ENCODE peak calls at places on chromosomes 12 and 14, in ten cellular contexts. One of them, this sample, is unnamed.

GRCh38 chr12:89160716-89161123 is 191.6 kb downstream of the DUSP6 start:
- DNase-seq in lung: peak
- DNase-seq in tibial artery: peak
- DNase-seq in body of pancreas: peak
- DNase-seq in AG10803: peak
- DNase-seq in NT2/D1: no peak
- DNase-seq in fibroblast of pulmonary artery: peak
- DNase-seq in CD8-positive, alpha-beta T cell: no peak
- DNase-seq in choroid plexus epithelial cell: peak
- DNase-seq in fibroblast of mammary gland: peak
- DNase-seq in this sample: no peak

GRCh38 chr12:118060301-118061010 is 523 bp downstream of the WSB2 start:
- DNase-seq in lung: peak
- DNase-seq in tibial artery: peak
- DNase-seq in body of pancreas: peak
- DNase-seq in AG10803: peak
- DNase-seq in NT2/D1: no peak
- DNase-seq in fibroblast of pulmonary artery: no peak
- DNase-seq in CD8-positive, alpha-beta T cell: peak
- DNase-seq in choroid plexus epithelial cell: no peak
- DNase-seq in fibroblast of mammary gland: no peak
- DNase-seq in this sample: no peak

GRCh38 chr12:54033106-54033979 is 493 bp downstream of the HOXC5 start:
- DNase-seq in lung: no peak
- DNase-seq in tibial artery: peak
- DNase-seq in body of pancreas: no peak
- DNase-seq in AG10803: peak
- DNase-seq in NT2/D1: no peak
- DNase-seq in fibroblast of pulmonary artery: no peak
- DNase-seq in CD8-positive, alpha-beta T cell: no peak
- DNase-seq in choroid plexus epithelial cell: no peak
- DNase-seq in fibroblast of mammary gland: peak
- DNase-seq in this sample: no peak

GRCh38 chr12:77572371-77572770 is 258.3 kb upstream of the NAV3 start:
- DNase-seq in lung: no peak
- DNase-seq in tibial artery: no peak
- DNase-seq in body of pancreas: no peak
- DNase-seq in AG10803: no peak
- DNase-seq in NT2/D1: no peak
- DNase-seq in fibroblast of pulmonary artery: no peak
- DNase-seq in CD8-positive, alpha-beta T cell: no peak
- DNase-seq in choroid plexus epithelial cell: no peak
- DNase-seq in fibroblast of mammary gland: peak
- DNase-seq in this sample: no peak

GRCh38 chr12:77160931-77161330 is 95.6 kb upstream of the E2F7 start:
- DNase-seq in lung: no peak
- DNase-seq in tibial artery: no peak
- DNase-seq in body of pancreas: no peak
- DNase-seq in AG10803: peak
- DNase-seq in NT2/D1: no peak
- DNase-seq in fibroblast of pulmonary artery: no peak
- DNase-seq in CD8-positive, alpha-beta T cell: no peak
- DNase-seq in choroid plexus epithelial cell: no peak
- DNase-seq in fibroblast of mammary gland: no peak
- DNase-seq in this sample: no peak

GRCh38 chr14:92481811-92482559 is 31.6 kb upstream of the RIN3 start:
- DNase-seq in lung: peak
- DNase-seq in tibial artery: no peak
- DNase-seq in body of pancreas: no peak
- DNase-seq in AG10803: no peak
- DNase-seq in NT2/D1: no peak
- DNase-seq in fibroblast of pulmonary artery: no peak
- DNase-seq in CD8-positive, alpha-beta T cell: no peak
- DNase-seq in choroid plexus epithelial cell: no peak
- DNase-seq in fibroblast of mammary gland: no peak
- DNase-seq in this sample: no peak

GRCh38 chr14:74879427-74880180 is 2.1 kb upstream of the DLST start:
- DNase-seq in lung: no peak
- DNase-seq in tibial artery: no peak
- DNase-seq in body of pancreas: no peak
- DNase-seq in AG10803: no peak
- DNase-seq in NT2/D1: no peak
- DNase-seq in fibroblast of pulmonary artery: no peak
- DNase-seq in CD8-positive, alpha-beta T cell: no peak
- DNase-seq in choroid plexus epithelial cell: no peak
- DNase-seq in fibroblast of mammary gland: no peak
- DNase-seq in this sample: no peak

GRCh38 chr12:4221157-4221556 is 52.4 kb upstream of the CCND2 start:
- DNase-seq in lung: no peak
- DNase-seq in tibial artery: no peak
- DNase-seq in body of pancreas: no peak
- DNase-seq in AG10803: peak
- DNase-seq in NT2/D1: no peak
- DNase-seq in fibroblast of pulmonary artery: peak
- DNase-seq in CD8-positive, alpha-beta T cell: no peak
- DNase-seq in choroid plexus epithelial cell: peak
- DNase-seq in fibroblast of mammary gland: peak
- DNase-seq in this sample: no peak

GRCh38 chr14:32629146-32629545 is 300.0 kb downstream of the AKAP6 start:
- DNase-seq in lung: no peak
- DNase-seq in tibial artery: no peak
- DNase-seq in body of pancreas: no peak
- DNase-seq in AG10803: no peak
- DNase-seq in NT2/D1: no peak
- DNase-seq in fibroblast of pulmonary artery: peak
- DNase-seq in CD8-positive, alpha-beta T cell: no peak
- DNase-seq in choroid plexus epithelial cell: peak
- DNase-seq in fibroblast of mammary gland: peak
- DNase-seq in this sample: no peak

DNA sequence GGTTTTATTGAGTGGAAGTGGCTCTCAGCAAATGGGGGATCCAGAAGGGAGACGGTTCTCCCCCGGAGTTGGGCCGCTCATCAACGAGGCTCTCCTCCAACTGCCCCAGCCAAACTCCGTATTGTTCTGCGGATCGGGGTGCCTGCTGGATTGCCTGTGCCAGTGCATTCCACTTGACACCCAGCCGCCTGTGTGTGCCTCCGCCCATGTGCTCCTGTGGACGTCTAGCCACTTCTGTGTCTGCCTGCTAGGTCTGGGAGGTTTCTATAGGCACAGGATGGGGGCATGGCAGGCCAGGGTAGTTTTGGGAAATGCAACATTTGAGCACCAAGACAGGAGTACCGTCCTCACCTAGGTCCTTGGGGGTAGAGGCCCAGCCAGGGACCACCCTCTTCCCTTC is 225.7 kb upstream of the AMIGO2 start:
- DNase-seq in lung: no peak
- DNase-seq in tibial artery: no peak
- DNase-seq in body of pancreas: no peak
- DNase-seq in AG10803: no peak
- DNase-seq in NT2/D1: no peak
- DNase-seq in fibroblast of pulmonary artery: no peak
- DNase-seq in CD8-positive, alpha-beta T cell: no peak
- DNase-seq in choroid plexus epithelial cell: no peak
- DNase-seq in fibroblast of mammary gland: no peak
- DNase-seq in this sample: no peak
- H3K4me3 ChIP-seq in lung: no peak
- H3K4me3 ChIP-seq in tibial artery: no peak
- H3K4me3 ChIP-seq in body of pancreas: no peak
- H3K4me3 ChIP-seq in AG10803: no peak
- H3K4me3 ChIP-seq in NT2/D1: no peak
- H3K4me3 ChIP-seq in fibroblast of pulmonary artery: no peak
- H3K4me3 ChIP-seq in CD8-positive, alpha-beta T cell: no peak
- H3K4me3 ChIP-seq in choroid plexus epithelial cell: no peak
- H3K4me3 ChIP-seq in fibroblast of mammary gland: no peak
- H3K4me3 ChIP-seq in this sample: no peak

DNA sequence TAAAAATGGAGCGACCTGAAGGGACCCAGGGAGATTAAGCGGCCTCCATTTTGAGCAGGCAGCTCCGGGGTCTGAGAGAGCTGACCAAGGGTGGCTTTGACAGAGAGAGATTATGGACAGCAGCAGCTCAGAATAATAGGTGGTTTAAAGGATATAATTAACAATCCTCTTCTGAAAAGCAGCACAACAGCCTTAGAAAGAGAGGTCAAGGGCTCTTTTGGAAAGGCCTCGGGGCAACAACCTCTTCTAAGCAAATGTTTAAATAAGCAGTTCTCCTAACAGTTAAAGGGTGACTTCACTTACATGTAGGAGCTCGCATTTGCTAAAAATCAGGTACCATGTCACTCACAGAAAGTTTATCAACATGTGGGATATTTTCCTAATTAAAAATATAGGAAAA is 87.2 kb upstream of the FRMD6 start:
- DNase-seq in lung: no peak
- DNase-seq in tibial artery: no peak
- DNase-seq in body of pancreas: no peak
- DNase-seq in AG10803: no peak
- DNase-seq in NT2/D1: no peak
- DNase-seq in fibroblast of pulmonary artery: no peak
- DNase-seq in CD8-positive, alpha-beta T cell: no peak
- DNase-seq in choroid plexus epithelial cell: no peak
- DNase-seq in fibroblast of mammary gland: no peak
- DNase-seq in this sample: no peak
- H3K4me3 ChIP-seq in lung: no peak
- H3K4me3 ChIP-seq in tibial artery: no peak
- H3K4me3 ChIP-seq in body of pancreas: no peak
- H3K4me3 ChIP-seq in AG10803: no peak
- H3K4me3 ChIP-seq in NT2/D1: no peak
- H3K4me3 ChIP-seq in fibroblast of pulmonary artery: no peak
- H3K4me3 ChIP-seq in CD8-positive, alpha-beta T cell: no peak
- H3K4me3 ChIP-seq in choroid plexus epithelial cell: no peak
- H3K4me3 ChIP-seq in fibroblast of mammary gland: no peak
- H3K4me3 ChIP-seq in this sample: no peak

DNA sequence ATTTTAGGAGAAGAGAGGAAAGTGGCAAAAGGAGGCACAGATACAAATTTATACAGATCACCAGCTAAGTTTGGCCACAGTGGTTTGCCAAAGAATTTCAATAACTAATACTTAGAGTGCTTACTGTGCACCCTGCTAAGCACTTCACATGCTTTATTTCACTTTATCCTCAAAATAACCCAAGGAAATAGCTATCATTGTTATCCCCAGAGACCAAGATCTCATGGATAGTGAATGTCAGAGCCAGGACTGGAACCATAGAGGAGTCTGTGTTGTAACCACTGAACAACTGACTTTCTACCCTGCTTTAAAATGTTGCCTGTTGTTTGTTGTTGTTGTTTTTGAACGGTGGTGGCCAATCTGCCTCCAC is 1.3 kb upstream of the TCP11L2 start:
- DNase-seq in lung: no peak
- DNase-seq in tibial artery: no peak
- DNase-seq in body of pancreas: no peak
- DNase-seq in AG10803: peak
- DNase-seq in NT2/D1: no peak
- DNase-seq in fibroblast of pulmonary artery: no peak
- DNase-seq in CD8-positive, alpha-beta T cell: no peak
- DNase-seq in choroid plexus epithelial cell: peak
- DNase-seq in fibroblast of mammary gland: peak
- DNase-seq in this sample: no peak
- H3K4me3 ChIP-seq in lung: no peak
- H3K4me3 ChIP-seq in tibial artery: peak
- H3K4me3 ChIP-seq in body of pancreas: no peak
- H3K4me3 ChIP-seq in AG10803: peak
- H3K4me3 ChIP-seq in NT2/D1: no peak
- H3K4me3 ChIP-seq in fibroblast of pulmonary artery: no peak
- H3K4me3 ChIP-seq in CD8-positive, alpha-beta T cell: peak
- H3K4me3 ChIP-seq in choroid plexus epithelial cell: no peak
- H3K4me3 ChIP-seq in fibroblast of mammary gland: no peak
- H3K4me3 ChIP-seq in this sample: peak

GRCh38 chr14:22556990-22557623 is 31.9 kb downstream of the DAD1 start:
- DNase-seq in lung: peak
- DNase-seq in tibial artery: peak
- DNase-seq in body of pancreas: peak
- DNase-seq in AG10803: peak
- DNase-seq in NT2/D1: peak
- DNase-seq in fibroblast of pulmonary artery: peak
- DNase-seq in CD8-positive, alpha-beta T cell: peak
- DNase-seq in choroid plexus epithelial cell: peak
- DNase-seq in fibroblast of mammary gland: peak
- DNase-seq in this sample: no peak

GRCh38 chr14:22554706-22555572 is 34.1 kb downstream of the DAD1 start:
- DNase-seq in lung: no peak
- DNase-seq in tibial artery: no peak
- DNase-seq in body of pancreas: no peak
- DNase-seq in AG10803: no peak
- DNase-seq in NT2/D1: no peak
- DNase-seq in fibroblast of pulmonary artery: no peak
- DNase-seq in CD8-positive, alpha-beta T cell: peak
- DNase-seq in choroid plexus epithelial cell: no peak
- DNase-seq in fibroblast of mammary gland: no peak
- DNase-seq in this sample: no peak

GRCh38 chr14:22557846-22558220 is 31.2 kb downstream of the DAD1 start:
- DNase-seq in lung: no peak
- DNase-seq in tibial artery: no peak
- DNase-seq in body of pancreas: no peak
- DNase-seq in AG10803: no peak
- DNase-seq in NT2/D1: no peak
- DNase-seq in fibroblast of pulmonary artery: no peak
- DNase-seq in CD8-positive, alpha-beta T cell: no peak
- DNase-seq in choroid plexus epithelial cell: no peak
- DNase-seq in fibroblast of mammary gland: no peak
- DNase-seq in this sample: no peak

GRCh38 chr14:22555573-22556011 is 33.4 kb downstream of the DAD1 start:
- DNase-seq in lung: no peak
- DNase-seq in tibial artery: no peak
- DNase-seq in body of pancreas: no peak
- DNase-seq in AG10803: no peak
- DNase-seq in NT2/D1: no peak
- DNase-seq in fibroblast of pulmonary artery: no peak
- DNase-seq in CD8-positive, alpha-beta T cell: no peak
- DNase-seq in choroid plexus epithelial cell: no peak
- DNase-seq in fibroblast of mammary gland: peak
- DNase-seq in this sample: no peak

DNA sequence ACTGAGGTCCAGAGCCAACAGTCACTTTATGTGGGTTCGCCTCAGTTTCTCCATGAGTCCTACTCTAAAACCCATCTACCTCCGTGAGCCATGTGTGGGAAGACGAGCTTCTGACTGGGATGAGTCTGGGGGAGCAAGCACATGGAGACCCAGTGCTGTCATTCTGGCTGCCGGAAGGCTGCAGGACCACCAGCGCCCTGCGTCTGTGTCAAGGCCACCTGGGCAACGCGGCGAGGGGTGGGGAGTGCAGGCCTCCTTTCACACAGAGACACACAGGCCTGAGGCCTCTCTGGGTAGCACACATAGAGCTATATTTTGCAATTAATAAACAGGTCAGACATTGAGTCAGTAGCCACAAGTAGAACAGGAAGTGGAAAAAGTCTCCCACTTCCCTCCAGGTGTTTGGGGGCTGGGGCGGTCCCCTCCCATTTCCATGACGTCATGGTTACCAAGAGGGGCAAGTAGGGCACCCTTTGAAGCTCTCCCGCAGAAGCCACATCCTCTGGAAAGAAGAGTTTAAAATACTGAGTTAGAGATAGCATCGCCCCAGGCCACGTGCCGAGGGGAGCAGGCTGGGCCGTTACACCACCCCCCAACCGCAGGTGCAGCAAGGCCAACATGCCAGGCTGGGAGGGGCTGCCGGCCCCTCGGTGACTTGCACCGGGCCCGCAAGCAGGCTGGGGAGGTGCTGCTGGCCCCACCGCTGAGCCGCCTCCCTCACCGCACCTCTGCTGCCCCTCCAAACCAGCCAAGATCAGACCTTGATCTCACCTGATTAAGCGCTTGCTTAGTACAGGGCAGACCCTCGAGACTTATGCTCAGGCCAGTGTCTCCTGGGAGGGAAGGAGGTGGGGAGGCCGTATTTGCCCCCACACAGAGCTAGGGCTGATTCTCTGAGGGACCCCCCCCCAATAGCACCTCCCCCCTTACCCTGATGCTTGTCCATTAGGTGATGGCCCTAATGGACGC is 32.7 kb downstream of the DAD1 start:
- DNase-seq in lung: peak
- DNase-seq in tibial artery: no peak
- DNase-seq in body of pancreas: peak
- DNase-seq in AG10803: peak
- DNase-seq in NT2/D1: no peak
- DNase-seq in fibroblast of pulmonary artery: peak
- DNase-seq in CD8-positive, alpha-beta T cell: peak
- DNase-seq in choroid plexus epithelial cell: peak
- DNase-seq in fibroblast of mammary gland: peak
- DNase-seq in this sample: no peak
- H3K4me3 ChIP-seq in lung: no peak
- H3K4me3 ChIP-seq in tibial artery: no peak
- H3K4me3 ChIP-seq in body of pancreas: no peak
- H3K4me3 ChIP-seq in AG10803: no peak
- H3K4me3 ChIP-seq in NT2/D1: no peak
- H3K4me3 ChIP-seq in fibroblast of pulmonary artery: no peak
- H3K4me3 ChIP-seq in CD8-positive, alpha-beta T cell: peak
- H3K4me3 ChIP-seq in choroid plexus epithelial cell: no peak
- H3K4me3 ChIP-seq in fibroblast of mammary gland: no peak
- H3K4me3 ChIP-seq in this sample: peak

This sample was measured in vagina.